ENCODE peak calls at places on chromosomes 12 and 14, in ten cellular contexts. One of them, this sample, is unnamed.

GRCh38 chr12:77488041-77488620 is 342.6 kb upstream of the NAV3 start:
- DNase-seq in kidney: no peak
- DNase-seq in choroid plexus epithelial cell: peak; percentile 32
- DNase-seq in A549: no peak
- DNase-seq in progenitor cell of endocrine pancreas: no peak
- DNase-seq in uterus: no peak
- DNase-seq in type B pancreatic cell: no peak
- DNase-seq in gastrocnemius medialis: no peak
- DNase-seq in bronchial epithelial cell: no peak
- DNase-seq in CD8-positive, alpha-beta T cell: no peak
- DNase-seq in this sample: no peak

GRCh38 chr14:22185191-22185590 is 403.8 kb downstream of the DAD1 start:
- DNase-seq in bronchial epithelial cell: peak; percentile 60
- DNase-seq in progenitor cell of endocrine pancreas: no peak
- DNase-seq in uterus: no peak
- DNase-seq in choroid plexus epithelial cell: peak; percentile 77
- DNase-seq in A549: no peak
- DNase-seq in gastrocnemius medialis: no peak
- DNase-seq in CD8-positive, alpha-beta T cell: no peak
- DNase-seq in kidney: no peak
- DNase-seq in type B pancreatic cell: no peak
- DNase-seq in this sample: no peak

GRCh38 chr12:95546491-95546813 is 4.8 kb downstream of the USP44 start:
- DNase-seq in uterus: no peak
- DNase-seq in bronchial epithelial cell: no peak
- DNase-seq in type B pancreatic cell: no peak
- DNase-seq in progenitor cell of endocrine pancreas: no peak
- DNase-seq in A549: no peak
- DNase-seq in choroid plexus epithelial cell: no peak
- DNase-seq in gastrocnemius medialis: no peak
- DNase-seq in CD8-positive, alpha-beta T cell: no peak
- DNase-seq in kidney: no peak
- DNase-seq in this sample: no peak

GRCh38 chr12:64256166-64256800 is 34.2 kb upstream of the KICS2 start:
- DNase-seq in gastrocnemius medialis: no peak
- DNase-seq in type B pancreatic cell: no peak
- DNase-seq in kidney: no peak
- DNase-seq in A549: peak; percentile 65
- DNase-seq in choroid plexus epithelial cell: peak; percentile 83
- DNase-seq in CD8-positive, alpha-beta T cell: peak; percentile 9
- DNase-seq in uterus: no peak
- DNase-seq in bronchial epithelial cell: peak; percentile 54
- DNase-seq in progenitor cell of endocrine pancreas: no peak
- DNase-seq in this sample: peak; percentile 33

GRCh38 chr14:51677276-51677675 is 25.6 kb downstream of the FRMD6 start:
- DNase-seq in choroid plexus epithelial cell: peak; percentile 74
- DNase-seq in gastrocnemius medialis: no peak
- DNase-seq in type B pancreatic cell: no peak
- DNase-seq in A549: no peak
- DNase-seq in progenitor cell of endocrine pancreas: no peak
- DNase-seq in bronchial epithelial cell: no peak
- DNase-seq in CD8-positive, alpha-beta T cell: no peak
- DNase-seq in uterus: no peak
- DNase-seq in kidney: no peak
- DNase-seq in this sample: no peak

GRCh38 chr12:38886064-38886463 is 19.3 kb downstream of the CPNE8 start:
- DNase-seq in CD8-positive, alpha-beta T cell: no peak
- DNase-seq in progenitor cell of endocrine pancreas: no peak
- DNase-seq in uterus: no peak
- DNase-seq in type B pancreatic cell: no peak
- DNase-seq in gastrocnemius medialis: no peak
- DNase-seq in choroid plexus epithelial cell: peak; percentile 40
- DNase-seq in kidney: no peak
- DNase-seq in bronchial epithelial cell: peak; percentile 89
- DNase-seq in A549: peak; percentile 76
- DNase-seq in this sample: no peak

GRCh38 chr14:76761849-76762616 is 765 bp downstream of the VASH1 start:
- DNase-seq in gastrocnemius medialis: no peak
- DNase-seq in A549: no peak
- DNase-seq in CD8-positive, alpha-beta T cell: no peak
- DNase-seq in choroid plexus epithelial cell: no peak
- DNase-seq in uterus: no peak
- DNase-seq in type B pancreatic cell: peak; percentile 79
- DNase-seq in progenitor cell of endocrine pancreas: no peak
- DNase-seq in kidney: peak; percentile 80
- DNase-seq in bronchial epithelial cell: no peak
- DNase-seq in this sample: no peak

GRCh38 chr14:105326891-105327694 is 12.5 kb downstream of the PACS2 start:
- DNase-seq in uterus: no peak
- DNase-seq in A549: no peak
- DNase-seq in CD8-positive, alpha-beta T cell: no peak
- DNase-seq in kidney: no peak
- DNase-seq in progenitor cell of endocrine pancreas: no peak
- DNase-seq in type B pancreatic cell: no peak
- DNase-seq in gastrocnemius medialis: peak; percentile 74
- DNase-seq in bronchial epithelial cell: no peak
- DNase-seq in choroid plexus epithelial cell: no peak
- DNase-seq in this sample: no peak

GRCh38 chr14:26255213-26255612 is 342.6 kb downstream of the NOVA1 start:
- DNase-seq in choroid plexus epithelial cell: peak; percentile 52
- DNase-seq in gastrocnemius medialis: no peak
- DNase-seq in CD8-positive, alpha-beta T cell: no peak
- DNase-seq in bronchial epithelial cell: peak; percentile 61
- DNase-seq in kidney: no peak
- DNase-seq in type B pancreatic cell: no peak
- DNase-seq in progenitor cell of endocrine pancreas: no peak
- DNase-seq in uterus: no peak
- DNase-seq in A549: peak; percentile 25
- DNase-seq in this sample: no peak

GRCh38 chr14:51534623-51535022 is 117.1 kb upstream of the FRMD6 start:
- DNase-seq in progenitor cell of endocrine pancreas: peak; percentile 13
- DNase-seq in gastrocnemius medialis: no peak
- DNase-seq in type B pancreatic cell: no peak
- DNase-seq in uterus: no peak
- DNase-seq in choroid plexus epithelial cell: peak; percentile 62
- DNase-seq in bronchial epithelial cell: peak; percentile 68
- DNase-seq in A549: peak; percentile 42
- DNase-seq in kidney: no peak
- DNase-seq in CD8-positive, alpha-beta T cell: no peak
- DNase-seq in this sample: no peak

GRCh38 chr12:52527121-52527800 is 7.1 kb upstream of the KRT5 start:
- DNase-seq in gastrocnemius medialis: no peak
- DNase-seq in kidney: no peak
- DNase-seq in uterus: no peak
- DNase-seq in A549: no peak
- DNase-seq in CD8-positive, alpha-beta T cell: no peak
- DNase-seq in progenitor cell of endocrine pancreas: no peak
- DNase-seq in type B pancreatic cell: peak; percentile 40
- DNase-seq in bronchial epithelial cell: no peak
- DNase-seq in choroid plexus epithelial cell: no peak
- DNase-seq in this sample: no peak

GRCh38 chr12:57476162-57476992 is 3.3 kb downstream of the ARHGAP9 start:
- DNase-seq in bronchial epithelial cell: no peak
- DNase-seq in uterus: no peak
- DNase-seq in A549: no peak
- DNase-seq in type B pancreatic cell: no peak
- DNase-seq in choroid plexus epithelial cell: no peak
- DNase-seq in gastrocnemius medialis: no peak
- DNase-seq in kidney: peak; percentile 78
- DNase-seq in progenitor cell of endocrine pancreas: no peak
- DNase-seq in CD8-positive, alpha-beta T cell: peak; percentile 82
- DNase-seq in this sample: peak; percentile 77

GRCh38 chr12:50922820-50923219 is 29.5 kb upstream of the HIGD1C start:
- DNase-seq in A549: no peak
- DNase-seq in kidney: no peak
- DNase-seq in CD8-positive, alpha-beta T cell: no peak
- DNase-seq in bronchial epithelial cell: no peak
- DNase-seq in progenitor cell of endocrine pancreas: no peak
- DNase-seq in uterus: peak; percentile 46
- DNase-seq in gastrocnemius medialis: no peak
- DNase-seq in type B pancreatic cell: no peak
- DNase-seq in choroid plexus epithelial cell: peak; percentile 73
- DNase-seq in this sample: no peak

GRCh38 chr14:86464386-86464785 is 934.4 kb downstream of the FLRT2 start:
- DNase-seq in gastrocnemius medialis: no peak
- DNase-seq in CD8-positive, alpha-beta T cell: no peak
- DNase-seq in A549: no peak
- DNase-seq in bronchial epithelial cell: no peak
- DNase-seq in uterus: no peak
- DNase-seq in progenitor cell of endocrine pancreas: no peak
- DNase-seq in kidney: no peak
- DNase-seq in choroid plexus epithelial cell: no peak
- DNase-seq in type B pancreatic cell: no peak
- DNase-seq in this sample: no peak

GRCh38 chr12:104137902-104138746 is at the start of gene NFYB:
- DNase-seq in progenitor cell of endocrine pancreas: peak; percentile 86
- DNase-seq in gastrocnemius medialis: peak; percentile 97
- DNase-seq in type B pancreatic cell: peak; percentile 92
- DNase-seq in kidney: peak; percentile 98
- DNase-seq in A549: peak; percentile 98
- DNase-seq in bronchial epithelial cell: peak; percentile 93
- DNase-seq in uterus: peak; percentile 94
- DNase-seq in choroid plexus epithelial cell: peak; percentile 99
- DNase-seq in CD8-positive, alpha-beta T cell: peak; percentile 90
- DNase-seq in this sample: peak; percentile 98

GRCh38 chr12:10307630-10308029 is at the start of gene KLRD1:
- DNase-seq in gastrocnemius medialis: no peak
- DNase-seq in uterus: no peak
- DNase-seq in kidney: no peak
- DNase-seq in A549: no peak
- DNase-seq in progenitor cell of endocrine pancreas: no peak
- DNase-seq in type B pancreatic cell: no peak
- DNase-seq in bronchial epithelial cell: no peak
- DNase-seq in CD8-positive, alpha-beta T cell: no peak
- DNase-seq in choroid plexus epithelial cell: peak; percentile 63
- DNase-seq in this sample: no peak

GRCh38 chr14:56795284-56795622 is 15.0 kb downstream of the OTX2 start:
- DNase-seq in choroid plexus epithelial cell: no peak
- DNase-seq in progenitor cell of endocrine pancreas: no peak
- DNase-seq in uterus: no peak
- DNase-seq in gastrocnemius medialis: no peak
- DNase-seq in kidney: no peak
- DNase-seq in CD8-positive, alpha-beta T cell: no peak
- DNase-seq in type B pancreatic cell: no peak
- DNase-seq in A549: no peak
- DNase-seq in bronchial epithelial cell: no peak
- DNase-seq in this sample: no peak

GRCh38 chr12:67630373-67631088 is 18.0 kb upstream of the DYRK2 start:
- DNase-seq in A549: no peak
- DNase-seq in choroid plexus epithelial cell: peak; percentile 52
- DNase-seq in type B pancreatic cell: no peak
- DNase-seq in kidney: peak; percentile 82
- DNase-seq in uterus: no peak
- DNase-seq in gastrocnemius medialis: no peak
- DNase-seq in CD8-positive, alpha-beta T cell: peak; percentile 81
- DNase-seq in bronchial epithelial cell: no peak
- DNase-seq in progenitor cell of endocrine pancreas: no peak
- DNase-seq in this sample: peak; percentile 29

GRCh38 chr14:81390706-81391105 is 9.4 kb downstream of the STON2 start:
- DNase-seq in choroid plexus epithelial cell: no peak
- DNase-seq in uterus: no peak
- DNase-seq in gastrocnemius medialis: no peak
- DNase-seq in type B pancreatic cell: no peak
- DNase-seq in kidney: no peak
- DNase-seq in progenitor cell of endocrine pancreas: no peak
- DNase-seq in CD8-positive, alpha-beta T cell: no peak
- DNase-seq in bronchial epithelial cell: no peak
- DNase-seq in A549: no peak
- DNase-seq in this sample: no peak

GRCh38 chr14:53180272-53181221 is 27.4 kb upstream of the DDHD1 start:
- DNase-seq in gastrocnemius medialis: no peak
- DNase-seq in bronchial epithelial cell: no peak
- DNase-seq in choroid plexus epithelial cell: peak; percentile 64
- DNase-seq in type B pancreatic cell: no peak
- DNase-seq in A549: peak; percentile 45
- DNase-seq in progenitor cell of endocrine pancreas: no peak
- DNase-seq in CD8-positive, alpha-beta T cell: peak; percentile 13
- DNase-seq in kidney: no peak
- DNase-seq in uterus: no peak
- DNase-seq in this sample: peak; percentile 23
- TF ChIP-seq CTCF in gastrocnemius medialis: no peak
- TF ChIP-seq CTCF in bronchial epithelial cell: no peak
- TF ChIP-seq CTCF in choroid plexus epithelial cell: peak; percentile 51
- TF ChIP-seq CTCF in type B pancreatic cell: peak; percentile 60
- TF ChIP-seq CTCF in A549: no peak
- TF ChIP-seq CTCF in progenitor cell of endocrine pancreas: peak; percentile 37
- TF ChIP-seq CTCF in CD8-positive, alpha-beta T cell: no peak
- TF ChIP-seq CTCF in kidney: no peak
- TF ChIP-seq CTCF in uterus: no peak
- TF ChIP-seq CTCF in this sample: peak; percentile 26

GRCh38 chr12:56116267-56117081 is at the start of gene RPL41:
- DNase-seq in choroid plexus epithelial cell: peak; percentile 95
- DNase-seq in kidney: peak; percentile 97
- DNase-seq in bronchial epithelial cell: peak; percentile 83
- DNase-seq in gastrocnemius medialis: peak; percentile 90
- DNase-seq in progenitor cell of endocrine pancreas: peak; percentile 87
- DNase-seq in A549: peak; percentile 97
- DNase-seq in CD8-positive, alpha-beta T cell: peak; percentile 96
- DNase-seq in uterus: peak; percentile 95
- DNase-seq in type B pancreatic cell: peak; percentile 93
- DNase-seq in this sample: peak; percentile 84
- TF ChIP-seq CTCF in choroid plexus epithelial cell: no peak
- TF ChIP-seq CTCF in kidney: no peak
- TF ChIP-seq CTCF in bronchial epithelial cell: no peak
- TF ChIP-seq CTCF in gastrocnemius medialis: no peak
- TF ChIP-seq CTCF in progenitor cell of endocrine pancreas: no peak
- TF ChIP-seq CTCF in A549: no peak
- TF ChIP-seq CTCF in CD8-positive, alpha-beta T cell: no peak
- TF ChIP-seq CTCF in uterus: no peak
- TF ChIP-seq CTCF in type B pancreatic cell: peak; percentile 6
- TF ChIP-seq CTCF in this sample: no peak

GRCh38 chr14:98161366-98161765 is 1110.6 kb downstream of the BCL11B start:
- DNase-seq in A549: no peak
- DNase-seq in choroid plexus epithelial cell: no peak
- DNase-seq in kidney: no peak
- DNase-seq in progenitor cell of endocrine pancreas: no peak
- DNase-seq in gastrocnemius medialis: no peak
- DNase-seq in CD8-positive, alpha-beta T cell: no peak
- DNase-seq in type B pancreatic cell: no peak
- DNase-seq in uterus: no peak
- DNase-seq in bronchial epithelial cell: peak; percentile 76
- DNase-seq in this sample: no peak
- TF ChIP-seq CTCF in A549: no peak
- TF ChIP-seq CTCF in choroid plexus epithelial cell: no peak
- TF ChIP-seq CTCF in kidney: no peak
- TF ChIP-seq CTCF in progenitor cell of endocrine pancreas: no peak
- TF ChIP-seq CTCF in gastrocnemius medialis: no peak
- TF ChIP-seq CTCF in CD8-positive, alpha-beta T cell: no peak
- TF ChIP-seq CTCF in type B pancreatic cell: no peak
- TF ChIP-seq CTCF in uterus: no peak
- TF ChIP-seq CTCF in bronchial epithelial cell: no peak
- TF ChIP-seq CTCF in this sample: no peak

DNA sequence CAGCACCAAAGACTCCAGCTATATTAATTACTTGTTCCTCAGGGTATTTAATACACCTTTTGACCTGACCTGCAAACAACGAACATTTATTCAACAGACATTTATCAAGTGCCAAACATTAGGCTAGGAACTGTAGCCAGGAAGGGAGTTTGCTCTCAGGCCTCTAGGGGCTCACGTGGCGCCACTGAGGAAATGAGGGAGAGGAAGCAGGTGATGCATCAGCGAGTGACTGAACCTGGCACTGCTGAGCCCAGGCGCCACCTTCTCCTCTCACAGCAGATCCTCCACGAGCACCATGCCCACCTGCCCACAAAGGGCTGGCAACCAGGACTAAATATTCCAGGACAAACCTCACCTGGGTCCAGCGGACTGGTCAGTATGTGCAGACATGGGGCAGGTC is 50.2 kb downstream of the SETD3 start:
- DNase-seq in uterus: no peak
- DNase-seq in A549: peak; percentile 16
- DNase-seq in gastrocnemius medialis: no peak
- DNase-seq in type B pancreatic cell: no peak
- DNase-seq in progenitor cell of endocrine pancreas: no peak
- DNase-seq in CD8-positive, alpha-beta T cell: no peak
- DNase-seq in kidney: peak; percentile 78
- DNase-seq in choroid plexus epithelial cell: peak; percentile 20
- DNase-seq in bronchial epithelial cell: peak; percentile 8
- DNase-seq in this sample: peak; percentile 32
- TF ChIP-seq CTCF in uterus: no peak
- TF ChIP-seq CTCF in A549: no peak
- TF ChIP-seq CTCF in gastrocnemius medialis: no peak
- TF ChIP-seq CTCF in type B pancreatic cell: peak; percentile 67
- TF ChIP-seq CTCF in progenitor cell of endocrine pancreas: peak; percentile 76
- TF ChIP-seq CTCF in CD8-positive, alpha-beta T cell: no peak
- TF ChIP-seq CTCF in kidney: peak; percentile 38
- TF ChIP-seq CTCF in choroid plexus epithelial cell: peak; percentile 62
- TF ChIP-seq CTCF in bronchial epithelial cell: peak; percentile 11
- TF ChIP-seq CTCF in this sample: no peak